ENCODE peak calls at places on chromosomes 3 and 15, in eight cellular contexts. One of them, this sample, is unnamed.

GRCh38 chr3:14253983-14254382 is 75.4 kb downstream of the LSM3 start:
- DNase-seq in fibroblast of lung: no peak
- DNase-seq in lower lobe of right lung: no peak
- DNase-seq in MG63: no peak
- DNase-seq in pancreas: no peak
- DNase-seq in naive thymus-derived CD4-positive, alpha-beta T cell: no peak
- DNase-seq in right atrium auricular region: no peak
- DNase-seq in colonic mucosa: no peak
- DNase-seq in this sample: no peak

GRCh38 chr15:101183226-101183925 is 68.5 kb downstream of the CHSY1 start:
- DNase-seq in fibroblast of lung: no peak
- DNase-seq in lower lobe of right lung: no peak
- DNase-seq in MG63: no peak
- DNase-seq in pancreas: no peak
- DNase-seq in naive thymus-derived CD4-positive, alpha-beta T cell: no peak
- DNase-seq in right atrium auricular region: no peak
- DNase-seq in colonic mucosa: no peak
- DNase-seq in this sample: no peak

GRCh38 chr3:170632780-170633179 is 46.9 kb upstream of the SLC7A14 start:
- DNase-seq in fibroblast of lung: peak; percentile 54
- DNase-seq in lower lobe of right lung: no peak
- DNase-seq in MG63: no peak
- DNase-seq in pancreas: no peak
- DNase-seq in naive thymus-derived CD4-positive, alpha-beta T cell: no peak
- DNase-seq in right atrium auricular region: no peak
- DNase-seq in colonic mucosa: no peak
- DNase-seq in this sample: peak; percentile 83

GRCh38 chr3:102163039-102163817 is 271.6 kb upstream of the ZPLD1 start:
- DNase-seq in fibroblast of lung: peak; percentile 79
- DNase-seq in lower lobe of right lung: no peak
- DNase-seq in MG63: peak; percentile 48
- DNase-seq in pancreas: no peak
- DNase-seq in naive thymus-derived CD4-positive, alpha-beta T cell: no peak
- DNase-seq in right atrium auricular region: peak; percentile 72
- DNase-seq in colonic mucosa: no peak
- DNase-seq in this sample: no peak

GRCh38 chr3:87350367-87351199 is 74.2 kb upstream of the POU1F1 start:
- DNase-seq in fibroblast of lung: peak; percentile 42
- DNase-seq in lower lobe of right lung: no peak
- DNase-seq in MG63: no peak
- DNase-seq in pancreas: peak; percentile 11
- DNase-seq in naive thymus-derived CD4-positive, alpha-beta T cell: peak; percentile 15
- DNase-seq in right atrium auricular region: no peak
- DNase-seq in colonic mucosa: peak; percentile 25
- DNase-seq in this sample: no peak

GRCh38 chr3:126130981-126131750 is 47.2 kb upstream of the SLC41A3 start:
- DNase-seq in fibroblast of lung: no peak
- DNase-seq in lower lobe of right lung: peak; percentile 39
- DNase-seq in MG63: no peak
- DNase-seq in pancreas: no peak
- DNase-seq in naive thymus-derived CD4-positive, alpha-beta T cell: no peak
- DNase-seq in right atrium auricular region: no peak
- DNase-seq in colonic mucosa: peak; percentile 7
- DNase-seq in this sample: no peak

GRCh38 chr3:171526146-171526545 is 65.9 kb upstream of the TNIK start:
- DNase-seq in fibroblast of lung: peak; percentile 69
- DNase-seq in lower lobe of right lung: no peak
- DNase-seq in MG63: no peak
- DNase-seq in pancreas: no peak
- DNase-seq in naive thymus-derived CD4-positive, alpha-beta T cell: no peak
- DNase-seq in right atrium auricular region: no peak
- DNase-seq in colonic mucosa: no peak
- DNase-seq in this sample: no peak

GRCh38 chr3:12644297-12644937 is 19.5 kb downstream of the RAF1 start:
- DNase-seq in fibroblast of lung: peak; percentile 92
- DNase-seq in lower lobe of right lung: no peak
- DNase-seq in MG63: no peak
- DNase-seq in pancreas: no peak
- DNase-seq in naive thymus-derived CD4-positive, alpha-beta T cell: no peak
- DNase-seq in right atrium auricular region: no peak
- DNase-seq in colonic mucosa: no peak
- DNase-seq in this sample: no peak

GRCh38 chr3:167732313-167733065 is 2.2 kb downstream of the PDCD10 start:
- DNase-seq in fibroblast of lung: no peak
- DNase-seq in lower lobe of right lung: no peak
- DNase-seq in MG63: no peak
- DNase-seq in pancreas: no peak
- DNase-seq in naive thymus-derived CD4-positive, alpha-beta T cell: no peak
- DNase-seq in right atrium auricular region: no peak
- DNase-seq in colonic mucosa: no peak
- DNase-seq in this sample: no peak

GRCh38 chr3:185149591-185149990 is 3.3 kb downstream of the C3orf70 start:
- DNase-seq in fibroblast of lung: no peak
- DNase-seq in lower lobe of right lung: no peak
- DNase-seq in MG63: no peak
- DNase-seq in pancreas: no peak
- DNase-seq in naive thymus-derived CD4-positive, alpha-beta T cell: no peak
- DNase-seq in right atrium auricular region: no peak
- DNase-seq in colonic mucosa: no peak
- DNase-seq in this sample: no peak
- H3K27me3 ChIP-seq in fibroblast of lung: peaks cover 6% of the 10 kb centered on the region
- H3K27me3 ChIP-seq in lower lobe of right lung: peaks cover 10% of the 10 kb centered on the region
- H3K27me3 ChIP-seq in MG63: peaks cover 82% of the 10 kb centered on the region
- H3K27me3 ChIP-seq in pancreas: no peaks in the 10 kb centered on the region
- H3K27me3 ChIP-seq in naive thymus-derived CD4-positive, alpha-beta T cell: peaks cover 19% of the 10 kb centered on the region
- H3K27me3 ChIP-seq in right atrium auricular region: no peaks in the 10 kb centered on the region
- H3K27me3 ChIP-seq in colonic mucosa: no peaks in the 10 kb centered on the region
- H3K27me3 ChIP-seq in this sample: peaks cover 3% of the 10 kb centered on the region

GRCh38 chr3:58335432-58335947 is 2.8 kb downstream of the PXK start:
- DNase-seq in fibroblast of lung: no peak
- DNase-seq in lower lobe of right lung: no peak
- DNase-seq in MG63: no peak
- DNase-seq in pancreas: no peak
- DNase-seq in naive thymus-derived CD4-positive, alpha-beta T cell: no peak
- DNase-seq in right atrium auricular region: no peak
- DNase-seq in colonic mucosa: no peak
- DNase-seq in this sample: no peak
- H3K4me3 ChIP-seq in fibroblast of lung: peak overlapping the region; percentile 94
- H3K4me3 ChIP-seq in lower lobe of right lung: peak overlapping the region; percentile 30
- H3K4me3 ChIP-seq in MG63: peak overlapping the region; percentile 55
- H3K4me3 ChIP-seq in pancreas: no peak overlapping the region
- H3K4me3 ChIP-seq in naive thymus-derived CD4-positive, alpha-beta T cell: no peak overlapping the region
- H3K4me3 ChIP-seq in right atrium auricular region: no peak overlapping the region
- H3K4me3 ChIP-seq in colonic mucosa: no peak overlapping the region
- H3K4me3 ChIP-seq in this sample: no peak overlapping the region

GRCh38 chr3:99864289-99864688 is 46.6 kb downstream of the CMSS1 start:
- DNase-seq in fibroblast of lung: no peak
- DNase-seq in lower lobe of right lung: no peak
- DNase-seq in MG63: no peak
- DNase-seq in pancreas: no peak
- DNase-seq in naive thymus-derived CD4-positive, alpha-beta T cell: no peak
- DNase-seq in right atrium auricular region: no peak
- DNase-seq in colonic mucosa: no peak
- DNase-seq in this sample: no peak
- H3K36me3 ChIP-seq in fibroblast of lung: peaks cover 13% of the 10 kb centered on the region
- H3K36me3 ChIP-seq in lower lobe of right lung: peaks cover 16% of the 10 kb centered on the region
- H3K36me3 ChIP-seq in MG63: peaks cover 83% of the 10 kb centered on the region
- H3K36me3 ChIP-seq in pancreas: no peaks in the 10 kb centered on the region
- H3K36me3 ChIP-seq in naive thymus-derived CD4-positive, alpha-beta T cell: no peaks in the 10 kb centered on the region
- H3K36me3 ChIP-seq in right atrium auricular region: peaks cover 43% of the 10 kb centered on the region
- H3K36me3 ChIP-seq in colonic mucosa: no peaks in the 10 kb centered on the region
- H3K36me3 ChIP-seq in this sample: no peaks in the 10 kb centered on the region

DNA sequence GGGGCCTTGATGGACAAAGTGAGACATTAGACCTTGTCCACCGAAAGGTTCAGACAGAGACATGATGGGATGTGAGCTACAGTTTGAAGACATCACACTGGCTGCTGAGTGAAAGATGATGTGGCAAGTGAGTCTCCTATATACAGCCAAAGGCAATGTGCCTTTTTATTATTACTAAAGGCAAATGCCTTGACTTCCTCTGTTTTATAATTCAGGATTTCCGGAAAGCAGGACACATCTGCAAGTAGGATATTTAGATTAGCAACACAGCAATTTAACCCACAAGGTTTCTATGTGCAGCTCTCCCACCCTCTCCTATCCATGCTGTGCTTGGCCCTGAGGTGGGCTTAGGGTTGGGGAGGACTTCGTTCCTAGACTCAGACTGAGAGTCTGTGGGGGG is 20.7 kb downstream of the SPATA12 start:
- DNase-seq in fibroblast of lung: no peak
- DNase-seq in lower lobe of right lung: no peak
- DNase-seq in MG63: no peak
- DNase-seq in pancreas: no peak
- DNase-seq in naive thymus-derived CD4-positive, alpha-beta T cell: no peak
- DNase-seq in right atrium auricular region: no peak
- DNase-seq in colonic mucosa: no peak
- DNase-seq in this sample: no peak
- H3K27me3 ChIP-seq in fibroblast of lung: peaks cover 30% of the 10 kb centered on the region
- H3K27me3 ChIP-seq in lower lobe of right lung: peaks cover 9% of the 10 kb centered on the region
- H3K27me3 ChIP-seq in MG63: no peaks in the 10 kb centered on the region
- H3K27me3 ChIP-seq in pancreas: no peaks in the 10 kb centered on the region
- H3K27me3 ChIP-seq in naive thymus-derived CD4-positive, alpha-beta T cell: peaks cover 14% of the 10 kb centered on the region
- H3K27me3 ChIP-seq in right atrium auricular region: no peaks in the 10 kb centered on the region
- H3K27me3 ChIP-seq in colonic mucosa: no peaks in the 10 kb centered on the region
- H3K27me3 ChIP-seq in this sample: peaks cover 3% of the 10 kb centered on the region

GRCh38 chr3:65485826-65486592 is 552.7 kb downstream of the MAGI1 start:
- DNase-seq in fibroblast of lung: no peak
- DNase-seq in lower lobe of right lung: no peak
- DNase-seq in MG63: no peak
- DNase-seq in pancreas: no peak
- DNase-seq in naive thymus-derived CD4-positive, alpha-beta T cell: no peak
- DNase-seq in right atrium auricular region: no peak
- DNase-seq in colonic mucosa: no peak
- DNase-seq in this sample: no peak
- H3K4me3 ChIP-seq in fibroblast of lung: no peak overlapping the region
- H3K4me3 ChIP-seq in lower lobe of right lung: no peak overlapping the region
- H3K4me3 ChIP-seq in MG63: no peak overlapping the region
- H3K4me3 ChIP-seq in pancreas: no peak overlapping the region
- H3K4me3 ChIP-seq in naive thymus-derived CD4-positive, alpha-beta T cell: no peak overlapping the region
- H3K4me3 ChIP-seq in right atrium auricular region: no peak overlapping the region
- H3K4me3 ChIP-seq in colonic mucosa: no peak overlapping the region
- H3K4me3 ChIP-seq in this sample: no peak overlapping the region

DNA sequence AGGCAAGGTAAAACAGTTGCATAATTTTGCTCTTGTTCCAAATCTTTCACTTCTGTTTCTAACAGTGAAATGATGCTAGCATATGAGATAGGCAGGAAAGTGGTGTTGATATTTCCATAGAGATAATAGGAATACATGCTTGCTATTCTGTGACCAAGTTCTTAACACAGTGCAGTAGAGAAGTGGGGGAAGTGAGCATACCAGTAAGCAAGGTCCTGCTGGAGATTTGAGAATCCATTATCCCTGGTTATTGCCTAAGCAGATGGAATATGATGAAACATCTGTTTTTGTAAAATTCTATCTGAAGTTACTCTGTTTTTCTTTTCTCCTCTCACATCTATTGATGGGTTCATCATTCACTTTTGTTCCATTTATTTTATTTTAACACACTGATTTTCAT is 28.7 kb downstream of the USP8 start:
- DNase-seq in fibroblast of lung: peak; percentile 27
- DNase-seq in lower lobe of right lung: no peak
- DNase-seq in MG63: no peak
- DNase-seq in pancreas: no peak
- DNase-seq in naive thymus-derived CD4-positive, alpha-beta T cell: no peak
- DNase-seq in right atrium auricular region: no peak
- DNase-seq in colonic mucosa: no peak
- DNase-seq in this sample: no peak
- H3K36me3 ChIP-seq in fibroblast of lung: no peaks in the 10 kb centered on the region
- H3K36me3 ChIP-seq in lower lobe of right lung: peaks cover 73% of the 10 kb centered on the region
- H3K36me3 ChIP-seq in MG63: peaks cover 42% of the 10 kb centered on the region
- H3K36me3 ChIP-seq in pancreas: no peaks in the 10 kb centered on the region
- H3K36me3 ChIP-seq in naive thymus-derived CD4-positive, alpha-beta T cell: peaks cover 34% of the 10 kb centered on the region
- H3K36me3 ChIP-seq in right atrium auricular region: peaks cover 31% of the 10 kb centered on the region
- H3K36me3 ChIP-seq in colonic mucosa: peaks cover 5% of the 10 kb centered on the region
- H3K36me3 ChIP-seq in this sample: no peaks in the 10 kb centered on the region

GRCh38 chr3:32237670-32238026 is 832 bp upstream of the CMTM8 start:
- DNase-seq in fibroblast of lung: no peak
- DNase-seq in lower lobe of right lung: no peak
- DNase-seq in MG63: no peak
- DNase-seq in pancreas: no peak
- DNase-seq in naive thymus-derived CD4-positive, alpha-beta T cell: no peak
- DNase-seq in right atrium auricular region: no peak
- DNase-seq in colonic mucosa: no peak
- DNase-seq in this sample: no peak
- H3K27me3 ChIP-seq in fibroblast of lung: peaks cover 23% of the 10 kb centered on the region
- H3K27me3 ChIP-seq in lower lobe of right lung: no peaks in the 10 kb centered on the region
- H3K27me3 ChIP-seq in MG63: no peaks in the 10 kb centered on the region
- H3K27me3 ChIP-seq in pancreas: no peaks in the 10 kb centered on the region
- H3K27me3 ChIP-seq in naive thymus-derived CD4-positive, alpha-beta T cell: no peaks in the 10 kb centered on the region
- H3K27me3 ChIP-seq in right atrium auricular region: no peaks in the 10 kb centered on the region
- H3K27me3 ChIP-seq in colonic mucosa: no peaks in the 10 kb centered on the region
- H3K27me3 ChIP-seq in this sample: peaks cover 2% of the 10 kb centered on the region

GRCh38 chr3:149581681-149582349 is 76.0 kb downstream of the WWTR1 start:
- DNase-seq in fibroblast of lung: peak; percentile 94
- DNase-seq in lower lobe of right lung: no peak
- DNase-seq in MG63: peak; percentile 98
- DNase-seq in pancreas: no peak
- DNase-seq in naive thymus-derived CD4-positive, alpha-beta T cell: no peak
- DNase-seq in right atrium auricular region: peak; percentile 70
- DNase-seq in colonic mucosa: no peak
- DNase-seq in this sample: no peak

GRCh38 chr3:149581248-149581647 is 76.6 kb downstream of the WWTR1 start:
- DNase-seq in fibroblast of lung: peak; percentile 80
- DNase-seq in lower lobe of right lung: no peak
- DNase-seq in MG63: no peak
- DNase-seq in pancreas: no peak
- DNase-seq in naive thymus-derived CD4-positive, alpha-beta T cell: no peak
- DNase-seq in right atrium auricular region: no peak
- DNase-seq in colonic mucosa: no peak
- DNase-seq in this sample: no peak

GRCh38 chr3:149577801-149578200 is 80.0 kb downstream of the WWTR1 start:
- DNase-seq in fibroblast of lung: no peak
- DNase-seq in lower lobe of right lung: no peak
- DNase-seq in MG63: no peak
- DNase-seq in pancreas: no peak
- DNase-seq in naive thymus-derived CD4-positive, alpha-beta T cell: no peak
- DNase-seq in right atrium auricular region: no peak
- DNase-seq in colonic mucosa: no peak
- DNase-seq in this sample: no peak

GRCh38 chr3:149579838-149580542 is 77.8 kb downstream of the WWTR1 start:
- DNase-seq in fibroblast of lung: peak; percentile 92
- DNase-seq in lower lobe of right lung: no peak
- DNase-seq in MG63: peak; percentile 31
- DNase-seq in pancreas: no peak
- DNase-seq in naive thymus-derived CD4-positive, alpha-beta T cell: no peak
- DNase-seq in right atrium auricular region: no peak
- DNase-seq in colonic mucosa: no peak
- DNase-seq in this sample: peak; percentile 68

GRCh38 chr3:149579161-149579560 is 78.7 kb downstream of the WWTR1 start:
- DNase-seq in fibroblast of lung: no peak
- DNase-seq in lower lobe of right lung: no peak
- DNase-seq in MG63: no peak
- DNase-seq in pancreas: no peak
- DNase-seq in naive thymus-derived CD4-positive, alpha-beta T cell: no peak
- DNase-seq in right atrium auricular region: no peak
- DNase-seq in colonic mucosa: no peak
- DNase-seq in this sample: no peak
- H3K4me3 ChIP-seq in fibroblast of lung: no peak overlapping the region
- H3K4me3 ChIP-seq in lower lobe of right lung: no peak overlapping the region
- H3K4me3 ChIP-seq in MG63: no peak overlapping the region
- H3K4me3 ChIP-seq in pancreas: no peak overlapping the region
- H3K4me3 ChIP-seq in naive thymus-derived CD4-positive, alpha-beta T cell: no peak overlapping the region
- H3K4me3 ChIP-seq in right atrium auricular region: no peak overlapping the region
- H3K4me3 ChIP-seq in colonic mucosa: no peak overlapping the region
- H3K4me3 ChIP-seq in this sample: no peak overlapping the region